ENCODE peak calls at places on chromosomes 7 and 10, in four cellular contexts. One of them, this sample, is unnamed.

GRCh38 chr10:26438534-26439269 is 561 bp downstream of the APBB1IP start:
- DNase-seq in colonic mucosa: peak; percentile 34
- DNase-seq in Caki2: peak; percentile 59
- DNase-seq in NAMALWA: peak; percentile 78
- DNase-seq in this sample: peak; percentile 33

GRCh38 chr7:23593706-23594105 is 3.5 kb upstream of the CCDC126 start:
- DNase-seq in colonic mucosa: no peak
- DNase-seq in Caki2: no peak
- DNase-seq in NAMALWA: peak; percentile 41
- DNase-seq in this sample: no peak

GRCh38 chr7:141584935-141585334 is 33.7 kb downstream of the AGK start:
- DNase-seq in colonic mucosa: no peak
- DNase-seq in Caki2: no peak
- DNase-seq in NAMALWA: no peak
- DNase-seq in this sample: no peak

GRCh38 chr7:13946181-13946580 is 43.3 kb downstream of the ETV1 start:
- DNase-seq in colonic mucosa: no peak
- DNase-seq in Caki2: peak; percentile 16
- DNase-seq in NAMALWA: no peak
- DNase-seq in this sample: no peak

GRCh38 chr7:116327751-116328150 is 117.4 kb downstream of the TES start:
- DNase-seq in colonic mucosa: no peak
- DNase-seq in Caki2: peak; percentile 4
- DNase-seq in NAMALWA: no peak
- DNase-seq in this sample: no peak

GRCh38 chr10:15313844-15314243 is 57.2 kb downstream of the FAM171A1 start:
- DNase-seq in colonic mucosa: no peak
- DNase-seq in Caki2: no peak
- DNase-seq in NAMALWA: no peak
- DNase-seq in this sample: peak; percentile 58

GRCh38 chr7:28112883-28113540 is 67.6 kb downstream of the JAZF1 start:
- DNase-seq in colonic mucosa: no peak
- DNase-seq in Caki2: no peak
- DNase-seq in NAMALWA: no peak
- DNase-seq in this sample: no peak

GRCh38 chr10:25933653-25934608 is at the start of gene MYO3A:
- DNase-seq in colonic mucosa: no peak
- DNase-seq in Caki2: peak; percentile 48
- DNase-seq in NAMALWA: no peak
- DNase-seq in this sample: no peak

GRCh38 chr7:98133621-98134266 is 27.1 kb downstream of the LMTK2 start:
- DNase-seq in colonic mucosa: no peak
- DNase-seq in Caki2: peak; percentile 80
- DNase-seq in NAMALWA: peak; percentile 25
- DNase-seq in this sample: peak; percentile 80

GRCh38 chr7:269721-270120 is 20.2 kb upstream of the FOXL3 start:
- DNase-seq in colonic mucosa: no peak
- DNase-seq in Caki2: no peak
- DNase-seq in NAMALWA: no peak
- DNase-seq in this sample: no peak

GRCh38 chr10:23702977-23703414 is 264.1 kb downstream of the OTUD1 start:
- DNase-seq in colonic mucosa: peak; percentile 46
- DNase-seq in Caki2: peak; percentile 54
- DNase-seq in NAMALWA: peak; percentile 81
- DNase-seq in this sample: peak; percentile 63

GRCh38 chr7:130063036-130063435 is 7.3 kb upstream of the KLHDC10 start:
- DNase-seq in colonic mucosa: peak; percentile 56
- DNase-seq in Caki2: no peak
- DNase-seq in NAMALWA: peak; percentile 91
- DNase-seq in this sample: peak; percentile 17

GRCh38 chr10:91758303-91759146 is 39.7 kb upstream of the TNKS2 start:
- DNase-seq in colonic mucosa: no peak
- DNase-seq in Caki2: peak; percentile 40
- DNase-seq in NAMALWA: peak; percentile 74
- DNase-seq in this sample: peak; percentile 54

GRCh38 chr7:106346678-106347217 is 62.0 kb upstream of the NAMPT start:
- DNase-seq in colonic mucosa: no peak
- DNase-seq in Caki2: no peak
- DNase-seq in NAMALWA: peak; percentile 60
- DNase-seq in this sample: peak; percentile 45

GRCh38 chr10:127797339-127797738 is 60.4 kb downstream of the FOXI2 start:
- DNase-seq in colonic mucosa: no peak
- DNase-seq in Caki2: no peak
- DNase-seq in NAMALWA: no peak
- DNase-seq in this sample: peak; percentile 5

GRCh38 chr7:80725181-80725611 is 86.8 kb downstream of the CD36 start:
- DNase-seq in colonic mucosa: no peak
- DNase-seq in Caki2: no peak
- DNase-seq in NAMALWA: no peak
- DNase-seq in this sample: no peak

GRCh38 chr7:135768990-135769389 is 20.4 kb upstream of the FAM180A start:
- DNase-seq in colonic mucosa: no peak
- DNase-seq in Caki2: no peak
- DNase-seq in NAMALWA: no peak
- DNase-seq in this sample: no peak

GRCh38 chr7:24827589-24827988 is 70.3 kb upstream of the GSDME start:
- DNase-seq in colonic mucosa: no peak
- DNase-seq in Caki2: no peak
- DNase-seq in NAMALWA: no peak
- DNase-seq in this sample: no peak

GRCh38 chr10:84095821-84096497 is 43.4 kb upstream of the GHITM start:
- DNase-seq in colonic mucosa: no peak
- DNase-seq in Caki2: no peak
- DNase-seq in NAMALWA: no peak
- DNase-seq in this sample: no peak

This sample was measured in small intestine.